ENCODE peak calls at places on chromosomes 7 and 10, in four cellular contexts. One of them, this sample, is unnamed.

GRCh38 chr7:127250312-127251047 is 2.3 kb downstream of the GRM8 start:
- DNase-seq in psoas muscle: no peak
- DNase-seq in M059J: peak
- DNase-seq in lung: no peak
- DNase-seq in this sample: no peak

GRCh38 chr10:80539421-80539999 is 1.8 kb downstream of the SH2D4B start:
- DNase-seq in psoas muscle: no peak
- DNase-seq in M059J: no peak
- DNase-seq in lung: peak
- DNase-seq in this sample: no peak

GRCh38 chr7:311796-312195 is 21.8 kb downstream of the FOXL3 start:
- DNase-seq in psoas muscle: no peak
- DNase-seq in M059J: no peak
- DNase-seq in lung: no peak
- DNase-seq in this sample: no peak

GRCh38 chr7:39192476-39192875 is 214.8 kb downstream of the POU6F2 start:
- DNase-seq in psoas muscle: no peak
- DNase-seq in M059J: no peak
- DNase-seq in lung: no peak
- DNase-seq in this sample: no peak

GRCh38 chr10:13865758-13866491 is 279.2 kb downstream of the PRPF18 start:
- DNase-seq in psoas muscle: peak
- DNase-seq in M059J: peak
- DNase-seq in lung: no peak
- DNase-seq in this sample: no peak

GRCh38 chr10:21315321-21316220 is 209.9 kb downstream of the SKIDA1 start:
- DNase-seq in psoas muscle: peak
- DNase-seq in M059J: peak
- DNase-seq in lung: peak
- DNase-seq in this sample: peak

GRCh38 chr7:109694122-109694521 is 1124.4 kb downstream of the DNAJB9 start:
- DNase-seq in psoas muscle: no peak
- DNase-seq in M059J: no peak
- DNase-seq in lung: no peak
- DNase-seq in this sample: no peak

GRCh38 chr7:57642730-57643129 is 192.8 kb downstream of the ZNF716 start:
- DNase-seq in psoas muscle: no peak
- DNase-seq in M059J: no peak
- DNase-seq in lung: no peak
- DNase-seq in this sample: no peak

GRCh38 chr10:69572159-69573055 is 815 bp downstream of the NEUROG3 start:
- DNase-seq in psoas muscle: no peak
- DNase-seq in M059J: no peak
- DNase-seq in lung: no peak
- DNase-seq in this sample: no peak

GRCh38 chr7:22980422-22980821 is 33.5 kb downstream of the HYCC1 start:
- DNase-seq in psoas muscle: no peak
- DNase-seq in M059J: peak
- DNase-seq in lung: no peak
- DNase-seq in this sample: no peak

GRCh38 chr7:106737202-106737562 is 76.2 kb upstream of the CCDC71L start:
- DNase-seq in psoas muscle: no peak
- DNase-seq in M059J: peak
- DNase-seq in lung: no peak
- DNase-seq in this sample: no peak

GRCh38 chr10:71285180-71285545 is 33.9 kb upstream of the SLC29A3 start:
- DNase-seq in psoas muscle: peak
- DNase-seq in M059J: peak
- DNase-seq in lung: no peak
- DNase-seq in this sample: peak

GRCh38 chr10:79340646-79341244 is 6.5 kb upstream of the PPIF start:
- DNase-seq in psoas muscle: no peak
- DNase-seq in M059J: no peak
- DNase-seq in lung: no peak
- DNase-seq in this sample: no peak

GRCh38 chr10:70232155-70232858 is 922 bp downstream of the PPA1 start:
- DNase-seq in psoas muscle: peak
- DNase-seq in M059J: peak
- DNase-seq in lung: peak
- DNase-seq in this sample: peak